ENCODE peak calls at places on chromosomes 3 and 15, in five cellular contexts. E, Y, M, Z and L are unnamed samples.

GRCh38 chr15:26842391-26842790 is 24.5 kb upstream of the GABRA5 start:
- DNase-seq in E (no peak), Y (no peak), M (no peak), Z (no peak), L (no peak)

GRCh38 chr3:124883766-124884473 is 3.2 kb downstream of the ITGB5 start:
- DNase-seq in E (no peak), Y (no peak), M (no peak), Z (no peak), L (no peak)

GRCh38 chr3:185658504-185658912 is 72.4 kb downstream of the SENP2 start:
- DNase-seq in E (peak), Y (peak), M (no peak), Z (peak), L (peak)

GRCh38 chr3:162150790-162151189 is 654.2 kb downstream of the OTOL1 start:
- DNase-seq in E (no peak), Y (no peak), M (no peak), Z (no peak), L (no peak)

GRCh38 chr15:43509923-43510229 is 7.5 kb upstream of the MAP1A start:
- DNase-seq in E (no peak), Y (no peak), M (no peak), Z (no peak), L (no peak)

GRCh38 chr3:45548724-45549123 is 45.8 kb upstream of the LIMD1 start:
- DNase-seq in E (no peak), Y (no peak), M (no peak), Z (no peak), L (peak)

GRCh38 chr3:195203631-195204030 is 67.3 kb downstream of the XXYLT1 start:
- DNase-seq in E (no peak), Y (no peak), M (no peak), Z (no peak), L (no peak)

GRCh38 chr3:32239638-32240550 is 1.4 kb downstream of the CMTM8 start:
- DNase-seq in E (no peak), Y (no peak), M (no peak), Z (no peak), L (peak)

GRCh38 chr3:16316396-16316795 is 51.4 kb downstream of the OXNAD1 start:
- DNase-seq in E (no peak), Y (no peak), M (no peak), Z (no peak), L (no peak)

GRCh38 chr3:32870373-32871091 is 52.7 kb downstream of the TRIM71 start:
- DNase-seq in E (no peak), Y (no peak), M (no peak), Z (no peak), L (no peak)

GRCh38 chr3:41026394-41027177 is 172.7 kb upstream of the CTNNB1 start:
- DNase-seq in E (no peak), Y (peak), M (peak), Z (peak), L (no peak)

GRCh38 chr3:169931747-169932520 is 20.6 kb downstream of the SAMD7 start:
- DNase-seq in E (no peak), Y (no peak), M (no peak), Z (no peak), L (no peak)

GRCh38 chr3:52891615-52892081 is 5.7 kb downstream of the STIMATE start:
- DNase-seq in E (no peak), Y (peak), M (peak), Z (no peak), L (peak)

GRCh38 chr3:445960-446359 is 249.4 kb downstream of the CHL1 start:
- DNase-seq in E (no peak), Y (no peak), M (no peak), Z (no peak), L (no peak)

GRCh38 chr3:150005243-150006102 is 34.8 kb upstream of the PFN2 start:
- DNase-seq in E (no peak), Y (no peak), M (no peak), Z (no peak), L (peak)

GRCh38 chr3:195007794-195008193 is 263.2 kb downstream of the XXYLT1 start:
- DNase-seq in E (no peak), Y (no peak), M (no peak), Z (no peak), L (no peak)

GRCh38 chr3:124532071-124532470 is 198.2 kb upstream of the UMPS start:
- DNase-seq in E (no peak), Y (no peak), M (no peak), Z (no peak), L (no peak)

GRCh38 chr15:87631775-87632174 is 624.8 kb downstream of the NTRK3 start:
- DNase-seq in E (no peak), Y (no peak), M (no peak), Z (no peak), L (no peak)

GRCh38 chr15:60989696-60990095 is 239.4 kb downstream of the RORA start:
- DNase-seq in E (no peak), Y (no peak), M (no peak), Z (no peak), L (no peak)

GRCh38 chr15:25673972-25674371 is 189.2 kb downstream of the ATP10A start:
- DNase-seq in E (no peak), Y (no peak), M (no peak), Z (no peak), L (no peak)

GRCh38 chr15:56978898-56979662 is 60.6 kb downstream of the TCF12 start:
- DNase-seq in E (no peak), Y (no peak), M (no peak), Z (no peak), L (peak)

GRCh38 chr3:23826382-23827061 is 20.8 kb downstream of the UBE2E1 start:
- DNase-seq in E (no peak), Y (no peak), M (no peak), Z (peak), L (no peak)

GRCh38 chr3:157530637-157531300 is 27.6 kb upstream of the VEPH1 start:
- DNase-seq in E (no peak), Y (no peak), M (no peak), Z (no peak), L (peak)

GRCh38 chr15:66663664-66664063 is 38.4 kb upstream of the SMAD6 start:
- DNase-seq in E (no peak), Y (no peak), M (no peak), Z (no peak), L (no peak)

GRCh38 chr3:169362261-169362660 is 301.3 kb downstream of the MECOM start:
- DNase-seq in E (no peak), Y (no peak), M (no peak), Z (peak), L (no peak)

GRCh38 chr3:177451940-177452484 is 254.7 kb upstream of the TBL1XR1 start:
- DNase-seq in E (no peak), Y (no peak), M (no peak), Z (no peak), L (peak)

GRCh38 chr3:113136529-113136928 is 74.8 kb upstream of the BOC start:
- DNase-seq in E (no peak), Y (no peak), M (no peak), Z (no peak), L (no peak)

GRCh38 chr3:113136071-113136470 is 75.3 kb upstream of the BOC start:
- DNase-seq in E (no peak), Y (no peak), M (no peak), Z (no peak), L (peak)

GRCh38 chr3:113128386-113129015 is 82.9 kb upstream of the BOC start:
- DNase-seq in E (no peak), Y (no peak), M (no peak), Z (no peak), L (no peak)

GRCh38 chr3:113129168-113129567 is 82.2 kb upstream of the BOC start:
- DNase-seq in E (no peak), Y (no peak), M (no peak), Z (no peak), L (no peak)

GRCh38 chr3:113132571-113132996 is 78.8 kb upstream of the BOC start:
- DNase-seq in E (no peak), Y (no peak), M (no peak), Z (no peak), L (peak)
- TF ChIP-seq CTCF in E (no peak), Y (no peak), M (no peak), Z (no peak), L (no peak)

GRCh38 chr3:128177865-128178264 is 24.6 kb downstream of the EEFSEC start:
- DNase-seq in E (no peak), Y (no peak), M (no peak), Z (no peak), L (no peak)
- H3K4me3 ChIP-seq in E (no peak), Y (no peak), M (peak), Z (peak), L (no peak)

GRCh38 chr3:12993022-12993622 is 80.1 kb downstream of the IQSEC1 start:
- DNase-seq in E (no peak), Y (no peak), M (no peak), Z (peak), L (peak)
- TF ChIP-seq CTCF in E (no peak), Y (no peak), M (no peak), Z (no peak), L (no peak)

DNA sequence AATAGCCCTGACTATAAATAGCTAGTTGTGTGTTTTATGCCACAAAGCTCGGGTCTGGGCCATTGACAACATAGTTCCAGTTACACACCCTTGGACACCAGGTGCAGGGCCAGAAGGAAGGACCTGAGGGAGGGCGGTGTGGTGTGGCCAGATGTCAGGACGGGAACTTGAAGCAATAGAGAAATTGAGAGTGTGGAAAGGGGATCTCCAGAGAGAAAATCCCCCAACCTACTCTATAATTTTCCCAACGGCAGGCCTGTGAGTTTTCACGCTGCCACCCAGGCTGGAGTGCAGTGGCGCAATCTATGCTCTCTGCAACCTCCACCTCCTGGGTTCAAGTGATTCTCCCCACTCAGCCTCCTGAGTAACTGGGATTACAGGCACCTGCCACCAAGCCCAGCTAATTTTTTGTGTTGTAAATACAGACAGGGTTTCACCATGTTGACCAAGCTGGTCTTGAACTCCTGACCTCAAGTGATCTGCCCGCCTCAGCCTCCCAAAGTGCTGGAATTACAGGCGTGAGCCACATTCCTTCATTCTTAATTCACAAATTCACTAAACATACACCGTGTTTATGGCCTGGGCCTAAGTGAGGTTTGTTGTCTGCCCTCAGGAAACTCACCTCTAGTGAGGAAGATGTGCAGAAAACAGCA is 70.8 kb upstream of the KLF13 start:
- DNase-seq in E (no peak), Y (no peak), M (no peak), Z (no peak), L (no peak)
- H3K4me3 ChIP-seq in E (no peak), Y (no peak), M (no peak), Z (no peak), L (no peak)

DNA sequence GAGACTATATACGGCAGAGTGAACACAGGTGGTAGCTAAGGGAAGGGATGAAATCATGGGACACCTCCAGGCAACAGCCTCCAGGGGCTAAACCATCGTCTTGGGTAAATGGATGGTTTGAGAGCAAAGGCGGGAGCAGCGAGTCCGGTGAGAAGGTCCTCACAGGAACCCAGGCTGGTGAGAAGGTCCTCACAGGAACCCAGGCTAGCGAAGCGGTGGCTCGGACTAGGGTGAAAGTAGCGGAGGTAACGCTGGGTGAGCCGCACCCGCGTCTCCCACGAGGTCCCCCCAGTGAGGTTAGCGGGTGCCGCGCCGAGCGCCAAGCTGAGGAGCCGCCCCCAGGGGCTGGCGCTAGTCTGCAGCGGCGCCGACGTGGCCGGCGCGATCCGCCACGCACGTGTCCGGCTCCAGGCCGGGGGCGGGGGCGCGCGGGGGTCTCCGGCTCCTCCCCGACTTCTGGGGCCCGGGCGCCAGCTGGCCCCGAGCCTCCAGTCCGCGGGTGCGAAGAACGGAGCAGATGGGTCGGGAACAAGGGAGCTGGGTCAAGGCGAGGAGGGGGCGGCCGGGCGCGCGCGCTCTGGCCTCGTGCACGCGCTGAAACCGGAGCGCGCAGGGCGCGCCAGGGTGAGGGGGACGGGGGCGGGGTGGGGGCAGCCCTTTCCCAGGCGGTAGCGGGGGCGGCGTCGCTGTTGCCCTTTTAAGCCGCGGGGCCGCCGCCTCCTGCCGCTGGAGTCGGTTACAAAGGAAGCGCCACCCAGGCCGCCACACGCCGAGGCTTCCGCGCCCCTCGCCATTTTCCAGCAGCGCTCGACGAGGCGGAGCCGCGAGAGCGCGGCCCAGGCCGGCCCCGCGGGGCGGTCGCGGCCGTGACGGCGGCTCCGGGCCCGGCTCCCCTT is at the start of gene UBE2Q2:
- DNase-seq in E (peak), Y (peak), M (peak), Z (peak), L (peak)
- TF ChIP-seq CTCF in E (no peak), Y (no peak), M (no peak), Z (no peak), L (no peak)